ENCODE peak calls at places on chromosomes 1 and 21, in four cellular contexts. A is GM12878, K is SK-N-SH, U is K562. Z is an unnamed sample.

GRCh38 chr1:114715952-114716303 is 643 bp downstream of the NRAS start:
- DNase-seq in A (no peak), K (peak), U (peak), Z (no peak)

GRCh38 chr1:44903261-44903660 is 60.2 kb upstream of the PTCH2 start:
- DNase-seq in A (no peak), K (no peak), U (no peak), Z (no peak)

GRCh38 chr1:186206046-186206564 is 168.9 kb downstream of the TPR start:
- DNase-seq in A (no peak), K (no peak), U (no peak), Z (no peak)

GRCh38 chr1:116743535-116743934 is 10.7 kb upstream of the CD2 start:
- DNase-seq in A (no peak), K (no peak), U (no peak), Z (no peak)

GRCh38 chr1:16630661-16631247 is 17.4 kb upstream of the NBPF1 start:
- DNase-seq in A (no peak), K (peak), U (peak), Z (no peak)

GRCh38 chr1:203051841-203052324 is 25.6 kb downstream of the PPFIA4 start:
- DNase-seq in A (no peak), K (peak), U (no peak), Z (no peak)

GRCh38 chr1:210857724-210858123 is 276.2 kb downstream of the KCNH1 start:
- DNase-seq in A (no peak), K (peak), U (no peak), Z (no peak)

GRCh38 chr1:244226440-244226839 is 175.4 kb downstream of the ZBTB18 start:
- DNase-seq in A (no peak), K (no peak), U (no peak), Z (no peak)

GRCh38 chr1:200877839-200878551 is 5.2 kb downstream of the GPR25 start:
- DNase-seq in A (peak), K (no peak), U (no peak), Z (no peak)

GRCh38 chr1:229410692-229411433 is 23.0 kb downstream of the ACTA1 start:
- DNase-seq in A (no peak), K (peak), U (peak), Z (peak)

GRCh38 chr1:37479255-37480124 is 5.1 kb downstream of the ZC3H12A start:
- DNase-seq in A (peak), K (peak), U (peak), Z (no peak)

GRCh38 chr1:56301791-56302190 is 277.6 kb downstream of the PLPP3 start:
- DNase-seq in A (no peak), K (no peak), U (no peak), Z (no peak)

GRCh38 chr1:94698759-94699502 is 121.2 kb upstream of the SLC44A3 start:
- DNase-seq in A (no peak), K (no peak), U (no peak), Z (no peak)

DNA sequence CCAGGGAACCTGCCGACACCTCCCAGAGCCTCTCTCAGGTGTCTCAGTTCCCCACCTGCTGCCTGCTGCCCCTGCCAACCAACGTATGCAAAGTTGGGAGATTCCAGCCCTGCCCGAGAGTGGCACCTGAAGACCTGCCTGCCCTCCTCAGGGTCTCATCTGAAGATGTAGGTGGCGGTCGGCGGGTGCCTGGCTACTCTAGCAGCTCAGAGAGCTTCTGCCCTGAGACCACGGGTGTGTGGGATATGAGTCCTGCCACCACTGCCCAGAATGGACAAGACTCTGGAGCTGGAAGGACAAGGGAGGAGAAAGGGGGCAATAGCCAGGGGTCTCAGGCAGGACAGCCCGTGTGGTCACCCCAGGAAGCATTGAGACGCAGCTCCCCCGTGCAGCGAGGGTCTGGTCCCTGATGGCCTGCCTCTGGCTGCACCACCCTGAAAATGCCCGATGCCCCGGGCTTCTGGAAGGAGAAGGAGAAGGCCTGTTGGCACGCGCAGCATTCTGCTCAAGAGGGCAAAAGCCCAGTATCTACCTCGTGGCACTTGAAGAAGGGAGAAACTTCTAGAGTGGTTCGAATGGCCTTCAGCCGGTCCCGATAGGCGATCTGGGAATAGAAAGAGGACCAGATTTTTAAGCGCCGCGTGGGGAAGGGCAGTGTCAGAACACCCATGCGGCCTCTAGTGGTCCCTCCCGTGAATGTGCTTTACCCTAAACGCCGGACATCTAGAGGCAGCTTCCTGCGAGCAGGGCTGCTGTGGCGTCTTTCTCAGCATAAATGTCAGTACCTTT is 88.8 kb downstream of the STUM start:
- DNase-seq in A (no peak), K (no peak), U (peak), Z (peak)
- TF ChIP-seq USF1 in A (no peak), K (no peak), U (no peak), Z (no peak)

DNA sequence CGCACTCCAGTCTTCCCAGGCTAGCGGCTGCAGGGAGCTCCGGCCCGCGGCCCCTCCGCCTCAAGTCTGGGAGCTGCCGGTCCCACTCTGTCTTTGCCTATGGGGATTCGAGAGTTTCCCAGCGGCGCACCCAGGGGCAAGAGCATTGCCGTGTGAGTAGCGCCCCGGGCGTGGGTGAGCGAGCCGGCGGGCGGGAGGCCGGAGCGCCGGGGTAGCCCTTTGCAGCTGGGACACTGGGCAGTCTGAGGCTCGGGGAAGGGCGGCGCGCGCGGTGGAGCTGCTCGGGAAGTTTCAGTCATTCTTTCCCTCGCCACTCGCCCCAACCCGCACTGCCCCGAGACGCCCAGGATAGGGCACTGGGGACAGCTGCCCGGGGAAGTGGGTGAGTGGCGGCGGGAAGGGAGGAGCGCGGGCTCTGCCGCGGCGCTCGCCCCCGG is 521 bp downstream of the SLC35F3 start:
- DNase-seq in A (no peak), K (no peak), U (no peak), Z (no peak)
- TF ChIP-seq USF1 in A (no peak), K (no peak), U (no peak), Z (no peak)

GRCh38 chr1:109719337-109719837 is 7.3 kb downstream of the GSTM5 start:
- DNase-seq in A (peak), K (no peak), U (no peak), Z (no peak)
- TF ChIP-seq USF1 in A (no peak), K (no peak), U (no peak), Z (no peak)

GRCh38 chr1:1345384-1345783 is 3.8 kb downstream of the DVL1 start:
- DNase-seq in A (no peak), K (no peak), U (no peak), Z (no peak)
- TF ChIP-seq USF1 in A (no peak), K (no peak), U (no peak), Z (no peak)

DNA sequence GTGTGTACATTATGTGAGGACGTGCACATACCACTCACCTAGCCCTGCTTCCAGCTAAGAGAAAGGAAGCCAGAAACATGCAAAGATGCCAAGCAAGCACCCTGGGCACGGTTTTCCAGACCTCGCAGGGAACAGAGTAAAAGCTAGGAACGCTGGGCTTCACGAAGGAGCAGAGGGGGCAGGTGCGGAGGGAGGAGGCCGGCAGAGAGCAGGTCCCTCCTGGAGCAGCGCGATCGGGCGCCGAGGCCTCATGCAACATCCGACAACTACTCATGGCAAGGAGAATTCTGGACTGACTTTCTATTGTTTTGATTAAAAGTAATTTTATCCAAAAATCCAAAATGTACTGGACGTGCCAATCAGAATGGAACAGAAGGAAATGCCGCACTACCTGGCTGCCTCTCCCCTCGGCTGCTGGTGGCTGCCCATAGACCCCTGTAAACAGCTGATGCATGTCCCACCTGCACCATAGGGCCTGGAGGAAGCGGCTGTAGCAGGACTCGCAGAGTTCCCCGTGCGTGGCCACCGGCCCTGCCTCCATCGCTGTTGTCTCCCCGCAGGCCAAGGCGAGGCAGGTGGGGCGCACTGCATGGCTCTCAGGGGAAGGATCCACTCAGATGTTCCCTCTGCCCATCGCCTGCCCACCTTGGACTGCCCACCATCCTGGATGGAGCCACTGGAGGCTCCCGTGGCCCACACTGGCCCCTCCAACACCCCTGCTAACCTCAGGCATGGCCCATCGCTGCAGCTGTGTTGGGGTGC is 93.5 kb downstream of the WDR4 start:
- DNase-seq in A (no peak), K (no peak), U (no peak), Z (no peak)
- TF ChIP-seq USF1 in A (no peak), K (no peak), U (no peak), Z (no peak)

GRCh38 chr1:21384620-21385019 is 55.3 kb upstream of the NBPF3 start:
- DNase-seq in A (peak), K (no peak), U (no peak), Z (no peak)
- TF ChIP-seq USF1 in A (no peak), K (no peak), U (no peak), Z (no peak)